ENCODE peak calls at places on chromosomes 11 and 22, in nine cellular contexts. B is prostate gland, T is IMR-90, E is epithelial cell of esophagus, H is choroid plexus epithelial cell, L is adrenal gland, V is brain microvascular endothelial cell, X is fibroblast of lung, G is PC-9. K is an unnamed sample.

GRCh38 chr11:19970944-19971343 is 189.3 kb downstream of the DBX1 start:
- DNase-seq in B (no peak), T (no peak), E (no peak), H (no peak), L (no peak), V (no peak), X (no peak), G (no peak), K (no peak)

GRCh38 chr11:87397250-87397649 is 359.5 kb downstream of the TMEM135 start:
- DNase-seq in B (no peak), T (no peak), E (peak), H (no peak), L (no peak), V (no peak), X (no peak), G (no peak), K (no peak)

GRCh38 chr11:6615882-6616585 is 3.2 kb downstream of the TPP1 start:
- DNase-seq in B (no peak), T (peak), E (peak), H (peak), L (no peak), V (peak), X (no peak), G (no peak), K (no peak)

GRCh38 chr22:46591890-46592289 is 28.3 kb upstream of the GRAMD4 start:
- DNase-seq in B (no peak), T (no peak), E (no peak), H (no peak), L (no peak), V (no peak), X (no peak), G (no peak), K (no peak)

GRCh38 chr11:44572884-44573283 is 7.4 kb downstream of the CD82 start:
- DNase-seq in B (no peak), T (no peak), E (peak), H (no peak), L (no peak), V (no peak), X (no peak), G (no peak), K (no peak)

GRCh38 chr11:11569936-11570491 is 51.8 kb downstream of the GALNT18 start:
- DNase-seq in B (peak), T (no peak), E (peak), H (no peak), L (peak), V (no peak), X (peak), G (no peak), K (no peak)

GRCh38 chr11:58027341-58027740 is 3.4 kb upstream of the OR6Q1 start:
- DNase-seq in B (peak), T (peak), E (no peak), H (no peak), L (no peak), V (no peak), X (peak), G (no peak), K (no peak)

GRCh38 chr11:101907826-101908225 is 7.0 kb upstream of the CEP126 start:
- DNase-seq in B (no peak), T (no peak), E (no peak), H (peak), L (no peak), V (no peak), X (no peak), G (no peak), K (no peak)

GRCh38 chr11:20647976-20648565 is 21.3 kb upstream of the NELL1 start:
- DNase-seq in B (peak), T (peak), E (peak), H (peak), L (peak), V (peak), X (peak), G (peak), K (no peak)

GRCh38 chr22:40739723-40740122 is 60.4 kb downstream of the MCHR1 start:
- DNase-seq in B (no peak), T (no peak), E (no peak), H (no peak), L (no peak), V (no peak), X (no peak), G (no peak), K (no peak)

GRCh38 chr11:118883368-118884071 is at the start of gene CXCR5:
- DNase-seq in B (no peak), T (peak), E (no peak), H (peak), L (no peak), V (peak), X (no peak), G (no peak), K (no peak)

GRCh38 chr11:103515283-103515682 is 406.1 kb downstream of the DYNC2H1 start:
- DNase-seq in B (no peak), T (no peak), E (no peak), H (no peak), L (no peak), V (no peak), X (no peak), G (no peak), K (no peak)

GRCh38 chr11:30635401-30635989 is 49.3 kb upstream of the MPPED2 start:
- DNase-seq in B (no peak), T (peak), E (no peak), H (peak), L (no peak), V (no peak), X (peak), G (no peak), K (no peak)

GRCh38 chr11:72600557-72600956 is 73.7 kb downstream of the PDE2A start:
- DNase-seq in B (no peak), T (no peak), E (no peak), H (no peak), L (no peak), V (no peak), X (no peak), G (no peak), K (no peak)

GRCh38 chr11:66877585-66877984 is 20.7 kb downstream of the LRFN4 start:
- DNase-seq in B (no peak), T (peak), E (peak), H (peak), L (no peak), V (no peak), X (peak), G (no peak), K (peak)

GRCh38 chr11:65870706-65871681 is 1.6 kb downstream of the EFEMP2 start:
- DNase-seq in B (no peak), T (no peak), E (no peak), H (no peak), L (peak), V (no peak), X (no peak), G (no peak), K (no peak)

GRCh38 chr22:42296381-42296853 is 26.0 kb upstream of the TCF20 start:
- DNase-seq in B (no peak), T (no peak), E (no peak), H (no peak), L (peak), V (no peak), X (no peak), G (no peak), K (no peak)

GRCh38 chr11:57597461-57597892 is at the start of gene SERPING1:
- DNase-seq in B (peak), T (no peak), E (no peak), H (peak), L (peak), V (no peak), X (peak), G (no peak), K (no peak)

GRCh38 chr22:43476341-43476740 is 64.5 kb downstream of the MPPED1 start:
- DNase-seq in B (no peak), T (no peak), E (no peak), H (no peak), L (no peak), V (no peak), X (no peak), G (peak), K (no peak)

GRCh38 chr11:117771841-117772240 is 25.2 kb downstream of the DSCAML1 start:
- DNase-seq in B (no peak), T (no peak), E (no peak), H (no peak), L (no peak), V (no peak), X (no peak), G (no peak), K (no peak)

GRCh38 chr11:30665067-30665466 is 78.9 kb upstream of the MPPED2 start:
- DNase-seq in B (no peak), T (no peak), E (no peak), H (no peak), L (no peak), V (no peak), X (no peak), G (no peak), K (no peak)

GRCh38 chr22:35638408-35638807 is 9.8 kb upstream of the APOL6 start:
- DNase-seq in B (no peak), T (peak), E (no peak), H (peak), L (peak), V (no peak), X (peak), G (no peak), K (no peak)

GRCh38 chr22:22196018-22196533 is 48.5 kb upstream of the VPREB1 start:
- DNase-seq in B (no peak), T (no peak), E (no peak), H (no peak), L (no peak), V (no peak), X (no peak), G (no peak), K (no peak)

GRCh38 chr22:49671331-49672012 is 156.2 kb downstream of the BRD1 start:
- DNase-seq in B (no peak), T (no peak), E (no peak), H (no peak), L (no peak), V (no peak), X (no peak), G (no peak), K (no peak)

GRCh38 chr11:69040581-69041260 is 8.0 kb upstream of the TPCN2 start:
- DNase-seq in B (no peak), T (peak), E (no peak), H (peak), L (no peak), V (peak), X (peak), G (no peak), K (no peak)

GRCh38 chr11:70733327-70734325 is 335.3 kb downstream of the CTTN start:
- DNase-seq in B (no peak), T (no peak), E (no peak), H (no peak), L (no peak), V (no peak), X (no peak), G (no peak), K (no peak)

GRCh38 chr22:34416321-34416900 is 496.1 kb upstream of the LARGE1 start:
- DNase-seq in B (no peak), T (no peak), E (no peak), H (no peak), L (no peak), V (no peak), X (no peak), G (no peak), K (no peak)

GRCh38 chr11:34205326-34206035 is 100.1 kb downstream of the NAT10 start:
- DNase-seq in B (no peak), T (peak), E (no peak), H (peak), L (no peak), V (no peak), X (peak), G (no peak), K (no peak)

GRCh38 chr11:72041364-72042058 is 38.8 kb downstream of the NUMA1 start:
- DNase-seq in B (peak), T (peak), E (peak), H (peak), L (peak), V (peak), X (peak), G (peak), K (peak)

GRCh38 chr11:116930177-116930576 is 92.8 kb upstream of the APOA1 start:
- DNase-seq in B (no peak), T (peak), E (no peak), H (peak), L (no peak), V (peak), X (peak), G (no peak), K (no peak)

GRCh38 chr11:82462588-82462987 is 271.1 kb downstream of the FAM181B start:
- DNase-seq in B (no peak), T (no peak), E (no peak), H (no peak), L (no peak), V (no peak), X (no peak), G (no peak), K (no peak)

GRCh38 chr11:35079581-35079980 is 59.4 kb upstream of the CD44 start:
- DNase-seq in B (no peak), T (no peak), E (no peak), H (no peak), L (no peak), V (no peak), X (no peak), G (no peak), K (no peak)

GRCh38 chr11:120339394-120339890 is 3.2 kb downstream of the ARHGEF12 start:
- DNase-seq in B (peak), T (peak), E (peak), H (peak), L (peak), V (no peak), X (peak), G (peak), K (no peak)

GRCh38 chr11:15988693-15989231 is 367.6 kb downstream of the SOX6 start:
- DNase-seq in B (no peak), T (no peak), E (no peak), H (peak), L (no peak), V (no peak), X (no peak), G (no peak), K (no peak)

GRCh38 chr11:20739004-20739612 is 69.7 kb downstream of the NELL1 start:
- DNase-seq in B (no peak), T (no peak), E (no peak), H (no peak), L (no peak), V (no peak), X (no peak), G (no peak), K (no peak)

GRCh38 chr11:95490625-95491024 is 259.6 kb upstream of the SESN3 start:
- DNase-seq in B (no peak), T (no peak), E (no peak), H (no peak), L (no peak), V (no peak), X (no peak), G (no peak), K (no peak)

GRCh38 chr22:19730141-19730661 is 6.9 kb downstream of the GP1BB start:
- DNase-seq in B (no peak), T (no peak), E (no peak), H (no peak), L (no peak), V (no peak), X (no peak), G (no peak), K (no peak)
- H3K4me3 ChIP-seq in B (no peak), T (no peak), E (no peak), H (no peak), L (no peak), V (no peak), X (no peak), G (peak), K (no peak)

GRCh38 chr22:31490496-31490925 is 869 bp upstream of the EIF4ENIF1 start:
- DNase-seq in B (peak), T (peak), E (peak), H (peak), L (peak), V (peak), X (peak), G (peak), K (no peak)
- TF ChIP-seq CTCF in B (no peak), T (no peak), E (no peak), H (peak), L (no peak), V (peak), X (peak), G (no peak), K (no peak)

GRCh38 chr11:134118016-134118415 is 49.1 kb downstream of the JAM3 start:
- DNase-seq in B (no peak), T (no peak), E (peak), H (no peak), L (no peak), V (no peak), X (no peak), G (no peak), K (no peak)

GRCh38 chr11:134119094-134119493 is 50.2 kb downstream of the JAM3 start:
- DNase-seq in B (no peak), T (peak), E (peak), H (peak), L (no peak), V (peak), X (peak), G (no peak), K (no peak)

GRCh38 chr11:134116210-134116609 is 47.3 kb downstream of the JAM3 start:
- DNase-seq in B (no peak), T (no peak), E (no peak), H (no peak), L (no peak), V (no peak), X (no peak), G (no peak), K (no peak)

GRCh38 chr11:134120921-134121526 is 52.2 kb downstream of the JAM3 start:
- DNase-seq in B (no peak), T (peak), E (no peak), H (peak), L (peak), V (peak), X (peak), G (no peak), K (no peak)

DNA sequence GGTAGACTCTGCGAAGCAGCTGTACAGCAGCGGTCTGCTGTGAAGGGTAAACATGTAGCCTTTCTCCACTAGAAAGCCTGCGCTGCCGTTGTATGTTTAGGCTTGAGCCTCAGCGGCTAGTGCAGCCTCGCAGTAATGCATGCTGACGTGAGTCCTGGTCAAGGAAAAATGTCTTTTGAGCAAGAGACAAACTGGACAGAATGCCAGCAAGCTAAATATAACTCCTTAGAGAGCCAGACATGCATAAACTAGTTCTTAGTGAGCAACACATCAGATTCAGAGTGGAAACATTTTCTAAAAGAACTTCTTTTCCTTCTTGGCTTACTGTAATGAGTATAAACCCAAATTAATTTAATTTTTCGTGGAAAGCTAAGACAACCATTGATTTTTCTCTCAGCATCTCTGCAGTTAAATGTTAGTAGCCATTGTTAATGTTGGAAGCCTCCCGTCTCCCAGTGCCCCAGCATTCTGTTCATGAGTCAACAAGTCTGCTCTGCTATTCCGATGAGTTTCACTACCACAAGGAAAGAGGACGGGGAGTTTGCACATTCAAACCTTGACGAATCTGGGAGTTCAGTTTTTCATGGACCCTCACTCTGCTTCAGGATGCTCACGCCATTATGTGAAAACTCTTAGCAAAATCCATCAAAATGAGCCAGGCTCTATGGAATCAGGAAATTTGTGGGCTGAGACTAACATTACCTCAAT is 51.4 kb downstream of the JAM3 start:
- DNase-seq in B (peak), T (peak), E (peak), H (peak), L (peak), V (peak), X (peak), G (no peak), K (no peak)
- H3K4me3 ChIP-seq in B (no peak), T (peak), E (no peak), H (peak), L (no peak), V (peak), X (peak), G (no peak), K (no peak)

GRCh38 chr11:17890333-17890732 is 122.5 kb downstream of the SERGEF start:
- DNase-seq in B (no peak), T (no peak), E (no peak), H (peak), L (no peak), V (no peak), X (peak), G (no peak), K (no peak)
- TF ChIP-seq CTCF in B (no peak), T (no peak), E (no peak), H (peak), L (peak), V (no peak), X (peak), G (no peak), K (no peak)

K was measured in LNCaP clone FGC.